ENCODE peak calls at places on chromosomes 16 and 17, in seven cellular contexts. C is fibroblast of lung; S is neuronal stem cell; I is heart right ventricle; X is astrocyte; Z is cardiac muscle cell; W is CD8-positive, alpha-beta memory T cell. H is an unnamed sample. For H3K36me3 and H3K27me3, the result is how much of the 10 kb centered on the place peaks cover.

GRCh38 chr17:10697092-10698081 is at the start of the genes ADPRM and SCO1:
- DNase-seq in W (peak), C (peak), S (peak), X (peak), I (peak), Z (peak), H (peak)

GRCh38 chr16:55257971-55258613 is 65.9 kb upstream of the IRX6 start:
- DNase-seq in W (no peak), C (peak), I (peak), S (peak), X (peak), Z (peak), H (peak)

GRCh38 chr17:53571342-53571741 is 251.4 kb upstream of the KIF2B start:
- DNase-seq in C (peak), I (no peak), X (peak), W (no peak), Z (peak), S (no peak), H (no peak)

GRCh38 chr16:56986361-56986760 is 3.0 kb upstream of the NLRC5 start:
- DNase-seq in S (no peak), X (no peak), Z (no peak), C (no peak), W (no peak), I (no peak), H (no peak)

GRCh38 chr16:31090540-31090939 is 1.8 kb upstream of the PRSS53 start:
- DNase-seq in C (no peak), W (no peak), S (no peak), Z (no peak), I (no peak), X (peak), H (peak)

GRCh38 chr16:75244225-75244792 is 7.1 kb downstream of the BCAR1 start:
- DNase-seq in Z (peak), I (peak), S (no peak), C (peak), W (no peak), X (peak), H (peak)

GRCh38 chr17:59371426-59372099 is 40.1 kb downstream of the YPEL2 start:
- DNase-seq in W (no peak), S (no peak), Z (no peak), X (no peak), I (no peak), C (no peak), H (no peak)

GRCh38 chr16:58299757-58300349 is 5.0 kb upstream of the PRSS54 start:
- DNase-seq in C (peak), W (no peak), I (peak), X (no peak), S (no peak), Z (peak), H (peak)

GRCh38 chr17:17189559-17189958 is 16.6 kb downstream of the PLD6 start:
- DNase-seq in C (no peak), S (no peak), X (no peak), I (no peak), W (no peak), Z (no peak), H (no peak)

GRCh38 chr16:35797811-35798210 is 2338.4 kb downstream of the TP53TG3F start:
- DNase-seq in X (no peak), Z (no peak), I (no peak), W (no peak), C (no peak), S (no peak), H (no peak)

GRCh38 chr17:11144358-11145233 is 96.4 kb upstream of the SHISA6 start:
- DNase-seq in Z (peak), S (peak), I (peak), X (no peak), W (no peak), C (peak), H (peak)

GRCh38 chr17:57687642-57688041 is 57.5 kb downstream of the CCDC182 start:
- DNase-seq in I (no peak), Z (no peak), W (no peak), C (no peak), X (no peak), S (no peak), H (no peak)
- H3K4me3 ChIP-seq in I (no peak), Z (no peak), W (no peak), C (no peak), X (no peak), S (no peak), H (no peak)

DNA sequence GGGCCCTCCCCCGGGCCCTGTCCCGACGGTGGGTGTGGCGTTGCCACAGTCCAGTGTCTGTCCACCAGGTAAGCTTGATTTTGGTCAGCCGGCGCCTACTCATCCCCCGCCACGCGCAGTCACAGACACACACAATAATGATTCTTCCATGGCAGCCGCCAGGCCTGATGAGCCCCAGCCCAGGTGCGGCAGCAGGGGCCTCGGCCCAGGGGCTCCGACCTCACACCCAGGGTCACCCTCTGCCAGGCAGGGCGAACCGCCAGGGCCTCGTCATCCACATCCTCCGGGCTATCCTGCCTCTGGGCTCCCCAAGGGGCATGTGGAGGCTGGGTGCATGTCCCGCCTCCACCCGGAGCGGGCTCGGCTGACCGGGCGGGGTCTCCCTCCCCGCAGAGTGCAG is 7.5 kb downstream of the TPSG1 start:
- DNase-seq in S (no peak), C (no peak), Z (no peak), X (no peak), I (no peak), W (no peak), H (no peak)
- H3K36me3 ChIP-seq in S (under half), C (under half), Z (under half), X (under half), I (under half), W (under half), H (under half)

GRCh38 chr16:86479419-86479818 is 30.9 kb upstream of the FOXF1 start:
- DNase-seq in X (peak), C (peak), W (no peak), Z (no peak), I (no peak), S (no peak), H (no peak)

GRCh38 chr16:86478779-86479178 is 31.5 kb upstream of the FOXF1 start:
- DNase-seq in C (no peak), X (no peak), Z (no peak), S (no peak), I (no peak), W (no peak), H (no peak)

GRCh38 chr16:86476956-86477530 is 33.3 kb upstream of the FOXF1 start:
- DNase-seq in C (peak), X (no peak), S (no peak), Z (no peak), W (no peak), I (peak), H (no peak)

GRCh38 chr16:86480444-86480843 is 29.9 kb upstream of the FOXF1 start:
- DNase-seq in C (no peak), I (no peak), S (no peak), Z (no peak), W (no peak), X (no peak), H (no peak)

DNA sequence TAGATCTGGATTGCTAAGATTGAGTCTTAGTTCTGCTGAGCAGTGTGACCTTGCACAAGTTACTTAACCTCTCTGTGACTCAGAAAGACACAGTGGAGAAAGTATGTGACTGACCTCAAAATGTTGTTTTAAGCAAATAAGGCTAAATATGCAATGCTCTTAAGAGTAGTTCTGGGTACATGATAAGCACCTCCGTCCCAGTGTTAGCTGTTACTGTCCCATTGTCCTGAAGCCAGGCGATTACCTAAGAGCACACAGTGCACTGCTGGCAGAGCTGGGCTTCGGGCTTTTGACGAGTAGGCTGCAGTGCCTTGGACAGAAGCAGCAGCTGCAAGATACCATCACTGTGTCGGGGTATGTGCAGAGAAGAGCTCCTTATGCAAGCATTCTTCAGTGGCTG is 32.7 kb upstream of the FOXF1 start:
- DNase-seq in I (no peak), S (no peak), Z (peak), C (peak), W (no peak), X (peak), H (no peak)
- H3K27me3 ChIP-seq in I (half or more), S (half or more), Z (half or more), C (under half), W (under half), X (under half), H (under half)

DNA sequence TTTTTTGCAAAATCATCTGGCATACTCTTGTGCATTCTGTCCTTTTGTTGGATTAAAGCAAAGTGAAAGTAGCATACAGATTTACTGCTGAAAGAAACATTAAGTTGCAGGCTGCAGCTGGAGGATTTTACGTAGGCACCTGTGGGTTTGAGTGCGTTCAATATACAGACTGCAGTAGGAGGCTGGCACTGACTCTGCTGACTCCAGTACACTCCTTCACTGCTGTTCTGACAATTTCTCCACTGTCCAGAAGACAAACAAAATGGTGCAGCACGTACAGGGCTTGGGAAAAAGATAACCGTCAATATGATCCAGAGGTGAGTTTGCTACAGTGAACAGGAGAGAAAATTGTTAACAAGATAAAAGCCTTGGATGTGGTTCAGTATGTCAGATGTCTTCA is 73.3 kb downstream of the TANC2 start:
- DNase-seq in I (no peak), X (no peak), C (peak), W (no peak), Z (no peak), S (no peak), H (no peak)
- H3K4me3 ChIP-seq in I (no peak), X (no peak), C (peak), W (no peak), Z (no peak), S (no peak), H (no peak)

DNA sequence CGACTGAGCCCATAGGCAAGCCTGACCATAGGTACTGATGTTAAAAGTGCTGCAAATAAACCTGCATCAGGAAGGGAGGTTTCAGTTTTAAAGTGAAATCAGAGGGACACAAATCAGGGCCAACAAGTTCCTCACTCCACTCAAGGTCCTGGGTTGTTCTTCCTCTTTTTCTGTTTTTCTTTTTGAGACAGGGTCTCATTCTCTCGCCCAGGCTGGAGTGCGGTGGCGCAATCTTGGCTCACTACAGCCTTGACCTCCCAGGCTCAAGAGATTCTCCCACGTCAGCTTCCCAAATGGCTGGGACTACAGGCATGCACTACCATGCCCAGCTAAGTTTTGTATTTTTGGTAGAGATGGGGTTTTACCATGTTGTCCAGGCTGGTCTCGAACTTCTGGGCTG is 20.4 kb downstream of the WDR45B start:
- DNase-seq in I (no peak), Z (no peak), S (no peak), W (no peak), X (no peak), C (no peak), H (no peak)
- H3K36me3 ChIP-seq in I (half or more), Z (under half), S (under half), W (under half), X (under half), C (under half), H (half or more)